ENCODE peak calls at places on chromosomes 12 and 14, in four cellular contexts. C is GM12878, Q is GM23248, K is mesendoderm. E is an unnamed sample.

GRCh38 chr12:78034025-78034424 is 203.3 kb downstream of the NAV3 start:
- DNase-seq in C (no peak), Q (peak; percentile 59), K (no peak), E (no peak)

GRCh38 chr12:131112016-131112415 is 158.3 kb downstream of the ADGRD1 start:
- DNase-seq in C (no peak), Q (peak; percentile 86), K (no peak), E (no peak)

GRCh38 chr14:77303417-77304156 is 17.1 kb downstream of the POMT2 start:
- DNase-seq in C (no peak), Q (peak; percentile 100), K (peak; percentile 86), E (no peak)

GRCh38 chr12:69241444-69242092 is 2.2 kb downstream of the CPSF6 start:
- DNase-seq in C (no peak), Q (peak; percentile 28), K (no peak), E (no peak)

GRCh38 chr12:110637869-110638441 is 24.0 kb downstream of the TCTN1 start:
- DNase-seq in C (no peak), Q (no peak), K (no peak), E (no peak)

GRCh38 chr12:89985935-89986334 is 277.3 kb upstream of the ATP2B1 start:
- DNase-seq in C (no peak), Q (no peak), K (no peak), E (no peak)

GRCh38 chr14:24072436-24072835 is 1.1 kb downstream of the CPNE6 start:
- DNase-seq in C (no peak), Q (no peak), K (no peak), E (no peak)

GRCh38 chr12:84912191-84913142 is at the start of gene SLC6A15:
- DNase-seq in C (no peak), Q (peak; percentile 93), K (peak; percentile 91), E (peak; percentile 79)

GRCh38 chr14:92352158-92352985 is 29.4 kb downstream of the SLC24A4 start:
- DNase-seq in C (no peak), Q (peak; percentile 35), K (peak; percentile 61), E (no peak)

GRCh38 chr12:24838531-24838950 is 110.4 kb downstream of the BCAT1 start:
- DNase-seq in C (peak; percentile 84), Q (peak; percentile 88), K (no peak), E (peak; percentile 54)
- H3K4me2 ChIP-seq in C (peak overlapping the region; percentile 64), Q (peak overlapping the region; percentile 65), K (no peak overlapping the region), E (peak overlapping the region; percentile 3)

DNA sequence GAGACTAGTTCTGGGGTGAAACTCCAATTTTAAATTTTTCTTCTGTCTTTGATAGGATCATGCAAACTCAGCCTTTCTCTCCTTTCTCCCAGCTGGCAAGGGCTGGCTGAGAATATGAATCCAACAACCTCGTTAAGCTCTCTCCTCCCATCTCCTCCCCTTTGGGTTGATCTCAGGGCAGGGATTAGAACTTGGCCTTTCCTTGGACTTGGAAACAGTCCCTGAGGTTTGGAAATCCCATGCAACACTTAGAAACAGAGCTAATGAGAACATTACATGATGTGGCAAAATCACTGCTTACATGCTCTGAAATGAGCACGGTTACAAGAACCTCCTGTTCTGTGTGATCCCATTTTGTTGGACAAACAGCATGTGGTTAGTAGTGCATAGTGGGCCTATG is 31.6 kb downstream of the ACACB start:
- DNase-seq in C (no peak), Q (peak; percentile 42), K (no peak), E (no peak)
- H3K27ac ChIP-seq in C (no peak overlapping the region), Q (no peak overlapping the region), K (no peak overlapping the region), E (no peak overlapping the region)

GRCh38 chr12:52248541-52249035 is 15.5 kb downstream of the KRT7 start:
- DNase-seq in C (no peak), Q (peak; percentile 41), K (no peak), E (no peak)
- H3K4me2 ChIP-seq in C (no peak overlapping the region), Q (no peak overlapping the region), K (no peak overlapping the region), E (peak overlapping the region; percentile 16)

GRCh38 chr12:47651368-47652254 is 54.2 kb downstream of the RPAP3 start:
- DNase-seq in C (peak; percentile 23), Q (peak; percentile 89), K (peak; percentile 72), E (peak; percentile 77)
- H3K27ac ChIP-seq in C (no peak overlapping the region), Q (no peak overlapping the region), K (no peak overlapping the region), E (no peak overlapping the region)

GRCh38 chr14:59342516-59343484 is 122.4 kb downstream of the GPR135 start:
- DNase-seq in C (no peak), Q (no peak), K (peak; percentile 64), E (no peak)
- H3K4me2 ChIP-seq in C (no peak overlapping the region), Q (no peak overlapping the region), K (no peak overlapping the region), E (no peak overlapping the region)

GRCh38 chr14:69633238-69633637 is 21.8 kb downstream of the SUSD6 start:
- DNase-seq in C (no peak), Q (no peak), K (peak; percentile 37), E (no peak)
- H3K27ac ChIP-seq in C (no peak overlapping the region), Q (no peak overlapping the region), K (no peak overlapping the region), E (no peak overlapping the region)

GRCh38 chr12:103308396-103308795 is 187.4 kb downstream of the C12orf42 start:
- DNase-seq in C (no peak), Q (no peak), K (no peak), E (no peak)

GRCh38 chr12:103312742-103313354 is 182.9 kb downstream of the C12orf42 start:
- DNase-seq in C (no peak), Q (no peak), K (no peak), E (peak; percentile 7)

GRCh38 chr12:103310871-103311270 is 184.9 kb downstream of the C12orf42 start:
- DNase-seq in C (no peak), Q (no peak), K (no peak), E (no peak)

GRCh38 chr12:103314786-103315185 is 181.0 kb downstream of the C12orf42 start:
- DNase-seq in C (no peak), Q (no peak), K (no peak), E (no peak)

DNA sequence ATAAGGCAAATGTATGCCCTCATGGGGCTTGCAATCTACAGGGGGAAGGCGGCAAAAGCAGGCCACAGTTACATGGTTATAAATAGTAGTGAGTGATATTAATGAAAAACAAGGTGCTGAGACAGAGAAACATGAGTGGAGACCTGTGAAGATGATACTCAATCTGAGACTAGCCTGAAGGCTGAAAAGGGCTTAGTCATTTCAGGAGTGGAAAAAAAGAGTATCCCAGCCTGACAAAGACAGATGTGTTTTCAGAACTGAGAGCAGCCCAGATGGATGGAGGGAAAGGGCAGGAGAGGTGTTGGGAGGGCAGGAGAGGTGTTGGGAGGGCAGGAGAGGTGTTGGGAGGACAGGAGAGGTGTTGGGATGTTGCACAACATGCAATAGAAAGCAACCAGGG is 181.9 kb downstream of the C12orf42 start:
- DNase-seq in C (peak; percentile 26), Q (no peak), K (no peak), E (no peak)
- H3K4me2 ChIP-seq in C (no peak overlapping the region), Q (no peak overlapping the region), K (no peak overlapping the region), E (no peak overlapping the region)

DNA sequence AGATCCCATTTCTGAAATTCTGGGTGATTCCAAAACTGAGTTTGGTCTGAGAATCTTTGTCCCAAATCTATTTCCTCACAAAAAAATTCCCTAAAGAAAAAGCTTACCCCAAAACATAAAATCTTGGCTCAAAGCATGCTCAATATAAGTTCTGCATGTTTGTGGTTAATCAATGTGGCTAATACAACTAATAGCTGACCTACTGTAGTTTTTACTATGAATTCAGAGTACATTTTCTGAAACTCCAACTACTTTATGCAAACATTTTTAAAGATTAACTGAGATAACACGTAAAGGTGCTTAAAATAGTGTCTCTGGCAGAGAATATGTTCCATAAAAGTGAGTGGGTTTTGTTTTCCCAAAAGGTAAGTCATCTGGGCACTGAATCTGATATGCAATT is 133.1 kb downstream of the MED13L start:
- DNase-seq in C (no peak), Q (no peak), K (no peak), E (no peak)
- H3K27ac ChIP-seq in C (peak overlapping the region; percentile 11), Q (peak overlapping the region; percentile 79), K (no peak overlapping the region), E (no peak overlapping the region)

E was measured in MM.1S.